ENCODE peak calls at places on chromosomes 13 and 19, in nine cellular contexts. One of them, this sample, is unnamed.

GRCh38 chr13:23644527-23644926 is 74.3 kb downstream of the TNFRSF19 start:
- DNase-seq in HCT116: no peak
- DNase-seq in stimulated activated CD8-positive, alpha-beta memory T cell treated with anti-CD3 and anti-CD28 coated beads, Interleukin-12 subunit alpha, Interleukin-12 subunit beta, amount 100 ng/mL, for 1 hour: no peak
- DNase-seq in esophagus squamous epithelium: no peak
- DNase-seq in neural progenitor cell: no peak
- DNase-seq in amygdala: no peak
- DNase-seq in astrocyte of the hippocampus: peak; percentile 63
- DNase-seq in NCI-H1105 treated with DMSO at 0.1 percent for 48 hours: no peak
- DNase-seq in stimulated activated CD4-positive, alpha-beta T cell treated with anti-CD3 and anti-CD28 coated beads, TNF-alpha, amount 100 ng/mL, for 4 hours: no peak
- DNase-seq in this sample: no peak

GRCh38 chr19:56403261-56403660 is 871 bp upstream of the ZNF583 start:
- DNase-seq in HCT116: no peak
- DNase-seq in stimulated activated CD8-positive, alpha-beta memory T cell treated with anti-CD3 and anti-CD28 coated beads, Interleukin-12 subunit alpha, Interleukin-12 subunit beta, amount 100 ng/mL, for 1 hour: no peak
- DNase-seq in esophagus squamous epithelium: no peak
- DNase-seq in neural progenitor cell: peak; percentile 16
- DNase-seq in amygdala: no peak
- DNase-seq in astrocyte of the hippocampus: peak; percentile 9
- DNase-seq in NCI-H1105 treated with DMSO at 0.1 percent for 48 hours: no peak
- DNase-seq in stimulated activated CD4-positive, alpha-beta T cell treated with anti-CD3 and anti-CD28 coated beads, TNF-alpha, amount 100 ng/mL, for 4 hours: no peak
- DNase-seq in this sample: no peak

GRCh38 chr13:33189470-33189869 is 96.1 kb downstream of the STARD13 start:
- DNase-seq in HCT116: no peak
- DNase-seq in stimulated activated CD8-positive, alpha-beta memory T cell treated with anti-CD3 and anti-CD28 coated beads, Interleukin-12 subunit alpha, Interleukin-12 subunit beta, amount 100 ng/mL, for 1 hour: no peak
- DNase-seq in esophagus squamous epithelium: no peak
- DNase-seq in neural progenitor cell: no peak
- DNase-seq in amygdala: no peak
- DNase-seq in astrocyte of the hippocampus: no peak
- DNase-seq in NCI-H1105 treated with DMSO at 0.1 percent for 48 hours: no peak
- DNase-seq in stimulated activated CD4-positive, alpha-beta T cell treated with anti-CD3 and anti-CD28 coated beads, TNF-alpha, amount 100 ng/mL, for 4 hours: no peak
- DNase-seq in this sample: no peak

GRCh38 chr19:55588738-55589137 is 8.1 kb upstream of the ZNF579 start:
- DNase-seq in HCT116: no peak
- DNase-seq in stimulated activated CD8-positive, alpha-beta memory T cell treated with anti-CD3 and anti-CD28 coated beads, Interleukin-12 subunit alpha, Interleukin-12 subunit beta, amount 100 ng/mL, for 1 hour: no peak
- DNase-seq in esophagus squamous epithelium: no peak
- DNase-seq in neural progenitor cell: no peak
- DNase-seq in amygdala: no peak
- DNase-seq in astrocyte of the hippocampus: no peak
- DNase-seq in NCI-H1105 treated with DMSO at 0.1 percent for 48 hours: no peak
- DNase-seq in stimulated activated CD4-positive, alpha-beta T cell treated with anti-CD3 and anti-CD28 coated beads, TNF-alpha, amount 100 ng/mL, for 4 hours: no peak
- DNase-seq in this sample: no peak

GRCh38 chr19:39858541-39858940 is 12.4 kb upstream of the FBL start:
- DNase-seq in HCT116: no peak
- DNase-seq in stimulated activated CD8-positive, alpha-beta memory T cell treated with anti-CD3 and anti-CD28 coated beads, Interleukin-12 subunit alpha, Interleukin-12 subunit beta, amount 100 ng/mL, for 1 hour: no peak
- DNase-seq in esophagus squamous epithelium: no peak
- DNase-seq in neural progenitor cell: peak; percentile 75
- DNase-seq in amygdala: no peak
- DNase-seq in astrocyte of the hippocampus: no peak
- DNase-seq in NCI-H1105 treated with DMSO at 0.1 percent for 48 hours: no peak
- DNase-seq in stimulated activated CD4-positive, alpha-beta T cell treated with anti-CD3 and anti-CD28 coated beads, TNF-alpha, amount 100 ng/mL, for 4 hours: no peak
- DNase-seq in this sample: no peak

GRCh38 chr19:1591421-1592022 is 1.1 kb downstream of the MBD3 start:
- DNase-seq in HCT116: no peak
- DNase-seq in stimulated activated CD8-positive, alpha-beta memory T cell treated with anti-CD3 and anti-CD28 coated beads, Interleukin-12 subunit alpha, Interleukin-12 subunit beta, amount 100 ng/mL, for 1 hour: no peak
- DNase-seq in esophagus squamous epithelium: no peak
- DNase-seq in neural progenitor cell: peak; percentile 65
- DNase-seq in amygdala: no peak
- DNase-seq in astrocyte of the hippocampus: peak; percentile 46
- DNase-seq in NCI-H1105 treated with DMSO at 0.1 percent for 48 hours: peak; percentile 66
- DNase-seq in stimulated activated CD4-positive, alpha-beta T cell treated with anti-CD3 and anti-CD28 coated beads, TNF-alpha, amount 100 ng/mL, for 4 hours: no peak
- DNase-seq in this sample: no peak

GRCh38 chr13:109998808-109999528 is 212.6 kb upstream of the IRS2 start:
- DNase-seq in HCT116: no peak
- DNase-seq in stimulated activated CD8-positive, alpha-beta memory T cell treated with anti-CD3 and anti-CD28 coated beads, Interleukin-12 subunit alpha, Interleukin-12 subunit beta, amount 100 ng/mL, for 1 hour: no peak
- DNase-seq in esophagus squamous epithelium: no peak
- DNase-seq in neural progenitor cell: no peak
- DNase-seq in amygdala: no peak
- DNase-seq in astrocyte of the hippocampus: peak; percentile 86
- DNase-seq in NCI-H1105 treated with DMSO at 0.1 percent for 48 hours: no peak
- DNase-seq in stimulated activated CD4-positive, alpha-beta T cell treated with anti-CD3 and anti-CD28 coated beads, TNF-alpha, amount 100 ng/mL, for 4 hours: no peak
- DNase-seq in this sample: no peak

GRCh38 chr13:35882722-35883497 is 248.3 kb downstream of the DCLK1 start:
- DNase-seq in HCT116: no peak
- DNase-seq in stimulated activated CD8-positive, alpha-beta memory T cell treated with anti-CD3 and anti-CD28 coated beads, Interleukin-12 subunit alpha, Interleukin-12 subunit beta, amount 100 ng/mL, for 1 hour: no peak
- DNase-seq in esophagus squamous epithelium: no peak
- DNase-seq in neural progenitor cell: no peak
- DNase-seq in amygdala: no peak
- DNase-seq in astrocyte of the hippocampus: peak; percentile 44
- DNase-seq in NCI-H1105 treated with DMSO at 0.1 percent for 48 hours: no peak
- DNase-seq in stimulated activated CD4-positive, alpha-beta T cell treated with anti-CD3 and anti-CD28 coated beads, TNF-alpha, amount 100 ng/mL, for 4 hours: no peak
- DNase-seq in this sample: no peak

GRCh38 chr13:41457589-41458186 is 338 bp downstream of the RGCC start:
- DNase-seq in HCT116: no peak
- DNase-seq in stimulated activated CD8-positive, alpha-beta memory T cell treated with anti-CD3 and anti-CD28 coated beads, Interleukin-12 subunit alpha, Interleukin-12 subunit beta, amount 100 ng/mL, for 1 hour: no peak
- DNase-seq in esophagus squamous epithelium: no peak
- DNase-seq in neural progenitor cell: no peak
- DNase-seq in amygdala: no peak
- DNase-seq in astrocyte of the hippocampus: peak; percentile 21
- DNase-seq in NCI-H1105 treated with DMSO at 0.1 percent for 48 hours: no peak
- DNase-seq in stimulated activated CD4-positive, alpha-beta T cell treated with anti-CD3 and anti-CD28 coated beads, TNF-alpha, amount 100 ng/mL, for 4 hours: no peak
- DNase-seq in this sample: peak; percentile 68